ENCODE peak calls at places on chromosomes 16 and 17, in eight cellular contexts. N, O, X, G, V, R, H and F are unnamed samples.

GRCh38 chr17:17385502-17385901 is 82.3 kb downstream of the NT5M start:
- DNase-seq in X (no peak), V (no peak), G (no peak), R (no peak), N (peak), O (no peak), H (no peak), F (no peak)

GRCh38 chr17:36726199-36726598 is 124.8 kb downstream of the MRM1 start:
- DNase-seq in G (no peak), O (no peak), X (no peak), R (no peak), V (no peak), N (no peak), H (no peak), F (no peak)

GRCh38 chr16:86823895-86824671 is 245.7 kb downstream of the FOXL1 start:
- DNase-seq in V (no peak), N (no peak), R (no peak), X (no peak), H (no peak), O (no peak), G (no peak), F (no peak)

GRCh38 chr16:54931041-54931756 is 534 bp downstream of the IRX5 start:
- DNase-seq in X (no peak), V (peak), N (no peak), H (no peak), G (peak), O (no peak), R (no peak), F (peak)

GRCh38 chr17:62644487-62645173 is 17.2 kb downstream of the MRC2 start:
- DNase-seq in G (no peak), V (peak), O (no peak), N (peak), X (no peak), H (no peak), R (no peak), F (no peak)

GRCh38 chr17:80095038-80095843 is 6.1 kb upstream of the GAA start:
- DNase-seq in G (no peak), H (no peak), X (no peak), V (no peak), N (no peak), R (no peak), O (no peak), F (no peak)

GRCh38 chr17:66636111-66636510 is 198.8 kb upstream of the CACNG5 start:
- DNase-seq in N (no peak), O (no peak), V (no peak), G (no peak), H (no peak), X (no peak), R (no peak), F (no peak)

GRCh38 chr17:29838961-29839360 is 91.1 kb downstream of the SSH2 start:
- DNase-seq in X (no peak), O (no peak), G (no peak), N (peak), R (no peak), H (no peak), V (peak), F (no peak)

GRCh38 chr17:82698065-82698973 is at the start of gene RAB40B:
- DNase-seq in V (peak), R (peak), N (peak), G (peak), X (peak), O (peak), H (peak), F (peak)

GRCh38 chr17:5325851-5326250 is 43.8 kb downstream of the RABEP1 start:
- DNase-seq in V (no peak), N (no peak), X (no peak), G (no peak), H (no peak), R (no peak), O (no peak), F (no peak)

GRCh38 chr17:73950515-73950914 is 253.0 kb upstream of the RPL38 start:
- DNase-seq in O (no peak), N (no peak), V (no peak), G (no peak), H (no peak), X (no peak), R (no peak), F (no peak)

GRCh38 chr16:56789360-56789759 is 59.4 kb downstream of the NUP93 start:
- DNase-seq in R (no peak), V (peak), N (peak), G (peak), O (no peak), H (peak), X (no peak), F (no peak)

GRCh38 chr17:70552230-70552981 is 383.1 kb downstream of the KCNJ2 start:
- DNase-seq in G (peak), R (no peak), V (peak), H (no peak), O (no peak), N (no peak), X (peak), F (no peak)

GRCh38 chr17:68910256-68910705 is 44.9 kb downstream of the ABCA8 start:
- DNase-seq in N (peak), R (no peak), O (no peak), H (no peak), X (no peak), G (no peak), V (no peak), F (no peak)

GRCh38 chr17:70296456-70296855 is 127.1 kb downstream of the KCNJ2 start:
- DNase-seq in R (no peak), O (no peak), N (no peak), G (no peak), H (no peak), V (no peak), X (no peak), F (no peak)

GRCh38 chr16:49592507-49593422 is 219.2 kb downstream of the C16orf78 start:
- DNase-seq in X (no peak), V (peak), G (peak), R (no peak), N (no peak), O (peak), H (peak), F (peak)

GRCh38 chr16:81437860-81438259 is 6.7 kb upstream of the CMIP start:
- DNase-seq in N (no peak), G (no peak), X (no peak), V (no peak), R (no peak), H (no peak), O (no peak), F (no peak)

GRCh38 chr16:2497116-2497630 is 16.6 kb upstream of the ATP6V0C start:
- DNase-seq in X (no peak), G (no peak), V (no peak), O (no peak), N (no peak), H (no peak), R (no peak), F (no peak)

GRCh38 chr17:34201225-34201624 is 53.9 kb upstream of the CCL2 start:
- DNase-seq in H (no peak), V (no peak), O (no peak), N (no peak), X (no peak), R (no peak), G (no peak), F (no peak)

GRCh38 chr16:6545329-6545728 is 787.3 kb upstream of the RBFOX1 start:
- DNase-seq in O (no peak), H (no peak), X (no peak), R (no peak), V (no peak), G (no peak), N (no peak), F (no peak)

GRCh38 chr17:19386276-19386863 is 620 bp downstream of the MFAP4 start:
- DNase-seq in N (no peak), X (no peak), O (no peak), R (no peak), H (no peak), G (no peak), V (no peak), F (no peak)

GRCh38 chr16:87816507-87817100 is 50.8 kb upstream of the KLHDC4 start:
- DNase-seq in V (no peak), X (no peak), G (no peak), N (no peak), O (no peak), H (no peak), R (no peak), F (no peak)

GRCh38 chr17:71237903-71238538 is 882.8 kb upstream of the SOX9 start:
- DNase-seq in R (no peak), H (no peak), G (no peak), O (no peak), X (peak), N (no peak), V (peak), F (no peak)

GRCh38 chr17:5544115-5544514 is 40.2 kb downstream of the NLRP1 start:
- DNase-seq in R (no peak), V (no peak), X (no peak), H (no peak), O (peak), G (no peak), N (no peak), F (no peak)

GRCh38 chr16:83923581-83924365 is 24.9 kb downstream of the MLYCD start:
- DNase-seq in G (no peak), R (no peak), O (no peak), N (no peak), V (no peak), H (no peak), X (no peak), F (no peak)

GRCh38 chr17:17860761-17861107 is 23.9 kb upstream of the SREBF1 start:
- DNase-seq in R (no peak), G (no peak), O (no peak), H (no peak), V (no peak), N (no peak), X (no peak), F (no peak)